ENCODE peak calls at places on chromosomes 16 and 17, in seven cellular contexts. Z is NCI-H1694 treated with DMSO at 0.1 percent for 48 hours; Y is GM12864; W is fibroblast of the aortic adventitia; Q is CD8-positive, alpha-beta T cell; U is activated CD4-positive, alpha-beta T cell treated with anti-CD3 and anti-CD28 coated beads, Interleukin-2, amount 50 U/mL, for 24 hours; J is lung. A is an unnamed sample.

GRCh38 chr16:86827521-86827920 is 249.2 kb downstream of the FOXL1 start:
- DNase-seq in Z (no peak), Y (no peak), W (no peak), Q (no peak), U (no peak), J (no peak), A (no peak)

GRCh38 chr17:80872999-80873951 is 118.4 kb upstream of the CHMP6 start:
- DNase-seq in Z (no peak), Y (no peak), W (no peak), Q (no peak), U (no peak), J (no peak), A (no peak)

GRCh38 chr16:30699615-30700099 is 686 bp downstream of the SRCAP start:
- DNase-seq in Z (no peak), Y (no peak), W (no peak), Q (no peak), U (no peak), J (no peak), A (no peak)

GRCh38 chr16:88685156-88686061 is 898 bp downstream of the SNAI3 start:
- DNase-seq in Z (no peak), Y (no peak), W (peak), Q (peak), U (no peak), J (no peak), A (peak)

GRCh38 chr17:69082696-69083095 is 22.0 kb upstream of the ABCA9 start:
- DNase-seq in Z (no peak), Y (no peak), W (no peak), Q (no peak), U (no peak), J (no peak), A (no peak)

GRCh38 chr16:50497592-50497991 is 50.6 kb upstream of the NKD1 start:
- DNase-seq in Z (no peak), Y (no peak), W (no peak), Q (peak), U (no peak), J (peak), A (no peak)

GRCh38 chr17:79833110-79833450 is 6.2 kb downstream of the CBX4 start:
- DNase-seq in Z (no peak), Y (no peak), W (no peak), Q (no peak), U (no peak), J (no peak), A (no peak)

GRCh38 chr17:2029911-2030778 is at the start of gene DPH1:
- DNase-seq in Z (peak), Y (peak), W (peak), Q (peak), U (peak), J (peak), A (peak)

GRCh38 chr17:78905111-78905510 is 2.1 kb upstream of the CEP295NL start:
- DNase-seq in Z (no peak), Y (no peak), W (no peak), Q (no peak), U (no peak), J (no peak), A (no peak)

GRCh38 chr17:66448008-66448644 is 145.7 kb downstream of the PRKCA start:
- DNase-seq in Z (no peak), Y (no peak), W (no peak), Q (no peak), U (no peak), J (no peak), A (no peak)

GRCh38 chr16:87949071-87949744 is 2.0 kb upstream of the BANP start:
- DNase-seq in Z (no peak), Y (no peak), W (no peak), Q (no peak), U (no peak), J (no peak), A (no peak)

GRCh38 chr17:66834919-66835454 is at the start of gene CACNG5:
- DNase-seq in Z (no peak), Y (no peak), W (no peak), Q (no peak), U (no peak), J (no peak), A (no peak)

GRCh38 chr16:25413962-25414361 is 156.3 kb upstream of the ZKSCAN2 start:
- DNase-seq in Z (no peak), Y (no peak), W (peak), Q (no peak), U (no peak), J (no peak), A (no peak)

GRCh38 chr17:13038931-13039665 is 21.3 kb upstream of the ELAC2 start:
- DNase-seq in Z (no peak), Y (no peak), W (no peak), Q (no peak), U (no peak), J (no peak), A (no peak)

GRCh38 chr17:70517808-70518207 is 348.5 kb downstream of the KCNJ2 start:
- DNase-seq in Z (no peak), Y (no peak), W (no peak), Q (no peak), U (no peak), J (no peak), A (no peak)

GRCh38 chr16:58533751-58534470 is 18.6 kb downstream of the SETD6 start:
- DNase-seq in Z (no peak), Y (no peak), W (no peak), Q (no peak), U (no peak), J (no peak), A (no peak)

GRCh38 chr17:21528031-21528684 is 152.0 kb downstream of the KCNJ12 start:
- DNase-seq in Z (no peak), Y (no peak), W (no peak), Q (no peak), U (no peak), J (no peak), A (no peak)

GRCh38 chr17:20008242-20009051 is 712 bp upstream of the SPECC1 start:
- DNase-seq in Z (no peak), Y (no peak), W (no peak), Q (no peak), U (no peak), J (peak), A (no peak)

GRCh38 chr16:73065617-73066313 is 17.8 kb upstream of the ZFHX3 start:
- DNase-seq in Z (no peak), Y (no peak), W (peak), Q (no peak), U (no peak), J (no peak), A (no peak)

GRCh38 chr16:51497541-51498211 is 346.6 kb upstream of the SALL1 start:
- DNase-seq in Z (no peak), Y (no peak), W (peak), Q (no peak), U (no peak), J (no peak), A (no peak)

GRCh38 chr17:69500911-69501429 is 86.5 kb downstream of the MAP2K6 start:
- DNase-seq in Z (peak), Y (no peak), W (peak), Q (no peak), U (no peak), J (no peak), A (no peak)

GRCh38 chr17:44198721-44199552 is 747 bp downstream of the ATXN7L3 start:
- DNase-seq in Z (peak), Y (no peak), W (no peak), Q (peak), U (peak), J (peak), A (no peak)

A was measured in stimulated activated CD4-positive, alpha-beta T cell treated with anti-CD3 and anti-CD28 coated beads, Interleukin-1b, Interleukin-23, amount 100 ng/mL, for 1 hour.